ENCODE peak calls at places on chromosomes 13 and 19, in eight cellular contexts. H is heart right ventricle, G is fibroblast of the aortic adventitia, A is left ventricle myocardium inferior, R is heart left ventricle, Z is foreskin fibroblast, V is cardiac fibroblast, P is fibroblast of mammary gland. M is an unnamed sample.

GRCh38 chr13:43686557-43686956 is 100.2 kb downstream of the ENOX1 start:
- DNase-seq in H (peak; percentile 80), G (peak; percentile 68), A (peak; percentile 64), R (peak; percentile 77), Z (peak; percentile 87), V (peak; percentile 77), P (peak; percentile 98), M (peak; percentile 97)

GRCh38 chr19:9565900-9566705 is 18.2 kb downstream of the ZNF121 start:
- DNase-seq in H (no peak), G (peak; percentile 5), A (no peak), R (no peak), Z (no peak), V (peak; percentile 15), P (peak; percentile 47), M (no peak)

GRCh38 chr13:36154567-36155231 is 23.5 kb upstream of the DCLK1 start:
- DNase-seq in H (peak; percentile 7), G (peak; percentile 44), A (peak; percentile 16), R (peak; percentile 54), Z (no peak), V (peak; percentile 9), P (no peak), M (peak; percentile 43)

GRCh38 chr13:92303428-92303827 is 905.0 kb downstream of the GPC5 start:
- DNase-seq in H (no peak), G (peak; percentile 67), A (no peak), R (no peak), Z (peak; percentile 6), V (peak; percentile 91), P (peak; percentile 86), M (peak; percentile 43)

GRCh38 chr19:46571495-46571894 is 29.6 kb upstream of the CALM3 start:
- DNase-seq in H (no peak), G (peak; percentile 11), A (no peak), R (no peak), Z (peak; percentile 12), V (peak; percentile 31), P (peak; percentile 28), M (no peak)

GRCh38 chr13:20332361-20333096 is 100.4 kb upstream of the GJB6 start:
- DNase-seq in H (no peak), G (peak; percentile 64), A (no peak), R (no peak), Z (peak; percentile 38), V (peak; percentile 52), P (peak; percentile 78), M (peak; percentile 23)

GRCh38 chr19:50324331-50324730 is 4.8 kb downstream of the KCNC3 start:
- DNase-seq in H (no peak), G (no peak), A (no peak), R (no peak), Z (no peak), V (no peak), P (no peak), M (no peak)

GRCh38 chr19:48466571-48467325 is 2.4 kb upstream of the CYTH2 start:
- DNase-seq in H (no peak), G (peak; percentile 68), A (no peak), R (no peak), Z (peak; percentile 47), V (peak; percentile 59), P (peak; percentile 85), M (no peak)

GRCh38 chr13:40617801-40618356 is 48.6 kb downstream of the FOXO1 start:
- DNase-seq in H (no peak), G (no peak), A (no peak), R (no peak), Z (no peak), V (no peak), P (no peak), M (no peak)
- H3K4me3 ChIP-seq in H (no peak overlapping the region), G (no peak overlapping the region), A (no peak overlapping the region), R (no peak overlapping the region), Z (no peak overlapping the region), V (no peak overlapping the region), P (no peak overlapping the region), M (no peak overlapping the region)

GRCh38 chr19:2012941-2013682 is 2.4 kb downstream of the BTBD2 start:
- DNase-seq in H (no peak), G (no peak), A (no peak), R (peak; percentile 32), Z (no peak), V (no peak), P (no peak), M (no peak)
- H3K4me3 ChIP-seq in H (no peak overlapping the region), G (no peak overlapping the region), A (peak overlapping the region; percentile 17), R (no peak overlapping the region), Z (no peak overlapping the region), V (no peak overlapping the region), P (no peak overlapping the region), M (no peak overlapping the region)

GRCh38 chr19:32040246-32040645 is 305.2 kb upstream of the ZNF507 start:
- DNase-seq in H (no peak), G (no peak), A (no peak), R (no peak), Z (no peak), V (no peak), P (no peak), M (no peak)

GRCh38 chr19:32039446-32039845 is 306.0 kb upstream of the ZNF507 start:
- DNase-seq in H (no peak), G (no peak), A (no peak), R (no peak), Z (no peak), V (no peak), P (no peak), M (no peak)

GRCh38 chr19:32037998-32038732 is 307.2 kb upstream of the ZNF507 start:
- DNase-seq in H (no peak), G (no peak), A (no peak), R (no peak), Z (no peak), V (no peak), P (no peak), M (no peak)

DNA sequence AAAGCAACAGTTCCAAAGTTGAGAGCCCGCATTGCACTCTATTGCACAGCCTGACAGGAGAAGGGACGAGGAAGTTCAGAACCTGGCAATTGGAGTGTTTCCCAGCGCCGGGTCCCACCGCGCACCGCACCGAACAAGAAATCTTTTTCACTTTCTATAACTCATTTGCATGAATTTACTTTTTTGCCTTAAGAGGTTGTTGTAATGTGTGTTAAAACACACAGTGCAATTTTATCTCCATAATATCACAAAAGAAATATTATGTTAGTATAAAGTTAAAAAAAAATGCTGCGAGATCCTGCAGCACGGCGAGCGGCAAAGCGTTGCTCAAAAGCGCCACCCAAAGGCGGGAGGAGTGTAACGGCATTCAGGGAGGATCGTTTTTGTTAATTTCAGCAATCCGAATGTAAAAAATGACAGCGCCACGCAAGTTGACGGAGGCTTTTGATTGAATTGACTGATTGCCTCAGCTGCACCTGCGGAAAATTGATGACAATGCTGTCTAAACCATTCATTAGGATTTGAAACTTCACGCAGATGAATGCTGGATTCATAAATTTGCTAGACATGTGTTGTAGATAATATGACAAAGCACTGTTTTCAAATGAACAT is 303.6 kb upstream of the ZNF507 start:
- DNase-seq in H (peak; percentile 27), G (peak; percentile 41), A (peak; percentile 27), R (peak; percentile 34), Z (no peak), V (peak; percentile 48), P (peak; percentile 31), M (no peak)
- H3K4me3 ChIP-seq in H (peak overlapping the region; percentile 40), G (peak overlapping the region; percentile 46), A (peak overlapping the region; percentile 52), R (no peak overlapping the region), Z (no peak overlapping the region), V (no peak overlapping the region), P (no peak overlapping the region), M (peak overlapping the region; percentile 20)

GRCh38 chr13:100520936-100521765 is 67.4 kb downstream of the GGACT start:
- DNase-seq in H (no peak), G (no peak), A (no peak), R (no peak), Z (no peak), V (no peak), P (no peak), M (no peak)
- H3K4me3 ChIP-seq in H (no peak overlapping the region), G (no peak overlapping the region), A (no peak overlapping the region), R (no peak overlapping the region), Z (no peak overlapping the region), V (no peak overlapping the region), P (no peak overlapping the region), M (peak overlapping the region; percentile 20)

GRCh38 chr19:14058182-14059092 is 3.4 kb downstream of the PALM3 start:
- DNase-seq in H (no peak), G (no peak), A (no peak), R (no peak), Z (no peak), V (no peak), P (no peak), M (no peak)
- H3K4me3 ChIP-seq in H (no peak overlapping the region), G (peak overlapping the region; percentile 13), A (no peak overlapping the region), R (no peak overlapping the region), Z (peak overlapping the region; percentile 33), V (no peak overlapping the region), P (no peak overlapping the region), M (no peak overlapping the region)

DNA sequence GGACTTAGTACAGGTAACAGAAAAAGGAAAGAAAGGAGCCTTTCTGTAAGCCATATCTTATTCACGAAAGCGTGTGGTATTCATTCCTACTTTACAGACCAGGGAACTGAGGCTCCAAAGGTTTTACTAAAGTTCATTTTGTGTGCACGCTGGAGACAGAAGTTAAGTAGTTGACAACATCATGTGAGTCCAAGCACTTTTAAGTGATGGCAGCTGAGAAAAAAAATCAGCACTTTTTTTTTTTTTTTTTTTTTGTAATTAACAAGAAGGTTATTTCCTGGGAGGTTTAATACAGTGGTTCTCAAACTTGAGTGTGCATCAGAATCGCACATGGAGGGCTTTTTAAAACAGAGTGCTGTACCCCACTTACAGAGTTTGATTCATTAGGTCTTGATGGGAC is 2.0 kb downstream of the DNAJC3 start:
- DNase-seq in H (no peak), G (no peak), A (no peak), R (no peak), Z (no peak), V (no peak), P (no peak), M (no peak)
- H3K4me3 ChIP-seq in H (peak overlapping the region; percentile 87), G (peak overlapping the region; percentile 97), A (peak overlapping the region; percentile 93), R (no peak overlapping the region), Z (peak overlapping the region; percentile 87), V (peak overlapping the region; percentile 94), P (peak overlapping the region; percentile 64), M (peak overlapping the region; percentile 93)

DNA sequence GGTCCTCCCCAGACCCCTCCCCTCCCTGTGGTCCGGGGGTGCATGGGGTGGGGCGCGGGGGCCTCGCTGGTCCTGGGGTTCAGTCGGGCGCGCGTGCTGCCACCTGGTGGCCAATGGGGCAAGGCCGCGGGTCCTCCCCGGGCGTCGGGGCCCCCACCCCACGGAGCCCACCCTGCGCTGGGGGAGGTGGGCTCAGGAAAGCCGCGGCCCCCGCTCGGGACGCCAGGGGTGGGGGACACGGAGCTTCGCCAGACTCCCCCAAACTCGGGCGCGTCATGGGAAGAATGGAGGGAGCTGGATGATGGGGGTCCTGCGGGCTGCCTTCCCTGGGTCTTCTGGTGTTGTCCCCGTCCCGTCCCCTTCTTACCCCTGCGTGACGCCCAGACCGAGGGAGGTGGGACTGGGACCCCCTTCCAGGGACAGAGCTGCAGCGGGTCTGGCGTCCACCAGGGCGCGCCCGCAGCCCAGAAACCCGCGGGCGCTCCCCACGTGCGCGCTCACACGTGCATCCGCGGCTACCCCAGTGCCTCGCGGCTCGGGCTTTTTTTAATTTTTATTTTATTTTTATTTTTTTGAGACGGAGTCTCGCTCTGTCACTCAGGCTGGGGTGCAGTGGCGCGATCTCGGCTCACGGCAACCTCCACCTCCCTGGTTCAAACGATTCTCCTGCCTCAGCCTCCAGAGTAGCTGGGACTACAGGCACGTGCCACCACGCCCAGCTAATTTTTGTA is 19.8 kb upstream of the TCF3 start:
- DNase-seq in H (no peak), G (peak; percentile 23), A (no peak), R (no peak), Z (peak; percentile 48), V (peak; percentile 54), P (peak; percentile 32), M (no peak)
- H3K4me3 ChIP-seq in H (peak overlapping the region; percentile 24), G (peak overlapping the region; percentile 40), A (peak overlapping the region; percentile 21), R (no peak overlapping the region), Z (peak overlapping the region; percentile 7), V (peak overlapping the region; percentile 22), P (no peak overlapping the region), M (peak overlapping the region; percentile 44)

GRCh38 chr13:30739646-30740642 is 4.6 kb downstream of the ALOX5AP start:
- DNase-seq in H (no peak), G (peak; percentile 92), A (no peak), R (no peak), Z (no peak), V (peak; percentile 76), P (peak; percentile 93), M (peak; percentile 71)
- H3K4me3 ChIP-seq in H (no peak overlapping the region), G (peak overlapping the region; percentile 31), A (no peak overlapping the region), R (no peak overlapping the region), Z (no peak overlapping the region), V (no peak overlapping the region), P (no peak overlapping the region), M (no peak overlapping the region)